ENCODE peak calls at places on chromosomes 3 and 15, in ten cellular contexts. A is dorsolateral prefrontal cortex, H is GM10248, Q is tibial artery, D is neural progenitor cell, Y is fibroblast of mammary gland, X is stomach, V is HFFc6, W is ascending aorta, I is left ventricle myocardium inferior. G is an unnamed sample.

GRCh38 chr15:88894819-88895767 is at the start of gene HAPLN3:
- DNase-seq in A (no peak), H (peak; percentile 67), Q (peak; percentile 82), D (peak; percentile 51), Y (peak; percentile 36), X (peak; percentile 49), V (no peak), W (no peak), I (no peak), G (no peak)

GRCh38 chr3:12553921-12554391 is 2.9 kb upstream of the MKRN2 start:
- DNase-seq in A (no peak), H (no peak), Q (no peak), D (peak; percentile 24), Y (no peak), X (no peak), V (peak; percentile 31), W (no peak), I (no peak), G (no peak)

GRCh38 chr15:63593705-63594671 is 3.2 kb upstream of the FBXL22 start:
- DNase-seq in A (no peak), H (no peak), Q (no peak), D (no peak), Y (peak; percentile 28), X (no peak), V (no peak), W (no peak), I (no peak), G (no peak)

GRCh38 chr15:77122576-77122975 is 51.7 kb upstream of the TSPAN3 start:
- DNase-seq in A (no peak), H (no peak), Q (no peak), D (no peak), Y (no peak), X (no peak), V (no peak), W (no peak), I (no peak), G (no peak)

GRCh38 chr15:75143738-75144334 is 57.8 kb upstream of the C15orf39 start:
- DNase-seq in A (no peak), H (no peak), Q (no peak), D (no peak), Y (no peak), X (no peak), V (no peak), W (no peak), I (no peak), G (no peak)

GRCh38 chr15:38707802-38708671 is 143.4 kb upstream of the RASGRP1 start:
- DNase-seq in A (peak; percentile 32), H (peak; percentile 52), Q (no peak), D (peak; percentile 71), Y (peak; percentile 72), X (peak; percentile 31), V (peak; percentile 71), W (no peak), I (no peak), G (no peak)

GRCh38 chr15:61724276-61724939 is 335.8 kb downstream of the VPS13C start:
- DNase-seq in A (no peak), H (no peak), Q (no peak), D (no peak), Y (no peak), X (no peak), V (no peak), W (no peak), I (no peak), G (no peak)

GRCh38 chr3:176375519-176375918 is 821.8 kb downstream of the TBL1XR1 start:
- DNase-seq in A (no peak), H (no peak), Q (no peak), D (no peak), Y (no peak), X (no peak), V (no peak), W (no peak), I (no peak), G (no peak)

GRCh38 chr15:29952245-29952644 is 130.0 kb upstream of the TJP1 start:
- DNase-seq in A (peak; percentile 79), H (no peak), Q (no peak), D (peak; percentile 40), Y (no peak), X (no peak), V (no peak), W (no peak), I (no peak), G (no peak)

GRCh38 chr15:101162701-101163483 is 89.0 kb downstream of the CHSY1 start:
- DNase-seq in A (peak; percentile 67), H (no peak), Q (no peak), D (no peak), Y (no peak), X (no peak), V (no peak), W (no peak), I (peak; percentile 86), G (no peak)

GRCh38 chr3:54986294-54986693 is 58.4 kb upstream of the LRTM1 start:
- DNase-seq in A (no peak), H (no peak), Q (no peak), D (no peak), Y (no peak), X (no peak), V (no peak), W (no peak), I (no peak), G (no peak)

GRCh38 chr3:50617096-50617791 is at the start of gene MAPKAPK3:
- DNase-seq in A (no peak), H (no peak), Q (peak; percentile 81), D (peak; percentile 75), Y (no peak), X (peak; percentile 57), V (no peak), W (no peak), I (peak; percentile 59), G (no peak)

GRCh38 chr15:67946701-67947100 is 106.9 kb upstream of the RNU6-1 start:
- DNase-seq in A (no peak), H (no peak), Q (no peak), D (no peak), Y (no peak), X (no peak), V (no peak), W (no peak), I (no peak), G (no peak)

GRCh38 chr3:10702961-10703740 is 112.9 kb upstream of the SLC6A11 start:
- DNase-seq in A (peak; percentile 79), H (no peak), Q (no peak), D (peak; percentile 88), Y (no peak), X (no peak), V (no peak), W (no peak), I (no peak), G (no peak)

GRCh38 chr15:55588818-55589122 is 625 bp upstream of the PYGO1 start:
- DNase-seq in A (no peak), H (no peak), Q (no peak), D (no peak), Y (no peak), X (no peak), V (no peak), W (no peak), I (no peak), G (no peak)

GRCh38 chr3:74630602-74631001 is 16.1 kb upstream of the CNTN3 start:
- DNase-seq in A (no peak), H (no peak), Q (no peak), D (no peak), Y (peak; percentile 65), X (no peak), V (peak; percentile 65), W (no peak), I (no peak), G (no peak)
- TF ChIP-seq CTCF in A (peak; percentile 59), H (no peak), Q (no peak), D (peak; percentile 34), Y (peak; percentile 58), X (no peak), V (peak; percentile 82), W (peak; percentile 69), I (peak; percentile 39), G (no peak)

DNA sequence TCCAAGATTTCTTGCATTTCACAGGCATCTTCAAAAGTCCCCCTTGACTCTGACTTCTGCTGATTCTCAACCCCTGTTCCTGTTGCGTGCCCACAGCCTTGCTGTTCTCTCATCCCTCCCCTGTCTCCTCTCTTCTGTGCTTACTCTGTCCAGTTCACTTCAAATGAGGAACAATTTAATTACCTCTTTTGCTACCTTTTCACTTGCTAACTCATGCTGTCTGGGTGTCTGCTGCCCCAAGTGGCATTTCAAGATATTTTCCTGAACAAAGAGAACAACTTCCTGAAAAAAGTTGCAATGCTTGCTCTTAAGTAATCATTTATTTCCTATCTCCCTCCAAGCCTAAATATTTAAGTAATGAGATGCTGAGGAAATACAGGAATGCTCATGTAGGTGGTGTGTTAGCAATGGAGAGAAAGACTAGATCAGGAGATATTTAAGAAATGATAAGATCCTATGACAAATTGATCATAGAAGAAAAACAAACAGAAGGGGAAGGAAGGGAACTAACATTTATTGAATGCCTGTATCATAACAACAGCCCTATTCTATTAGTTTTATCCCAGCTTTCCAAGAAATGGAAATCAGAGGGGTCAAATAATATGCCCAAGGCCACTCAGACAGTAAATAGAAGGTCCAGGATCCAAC is 42.2 kb downstream of the SV2B start:
- DNase-seq in A (no peak), H (peak; percentile 26), Q (no peak), D (peak; percentile 22), Y (peak; percentile 1), X (no peak), V (no peak), W (no peak), I (no peak), G (no peak)
- TF ChIP-seq CTCF in A (peak; percentile 44), H (peak; percentile 63), Q (no peak), D (peak; percentile 65), Y (peak; percentile 27), X (no peak), V (peak; percentile 42), W (no peak), I (peak; percentile 55), G (peak; percentile 72)

DNA sequence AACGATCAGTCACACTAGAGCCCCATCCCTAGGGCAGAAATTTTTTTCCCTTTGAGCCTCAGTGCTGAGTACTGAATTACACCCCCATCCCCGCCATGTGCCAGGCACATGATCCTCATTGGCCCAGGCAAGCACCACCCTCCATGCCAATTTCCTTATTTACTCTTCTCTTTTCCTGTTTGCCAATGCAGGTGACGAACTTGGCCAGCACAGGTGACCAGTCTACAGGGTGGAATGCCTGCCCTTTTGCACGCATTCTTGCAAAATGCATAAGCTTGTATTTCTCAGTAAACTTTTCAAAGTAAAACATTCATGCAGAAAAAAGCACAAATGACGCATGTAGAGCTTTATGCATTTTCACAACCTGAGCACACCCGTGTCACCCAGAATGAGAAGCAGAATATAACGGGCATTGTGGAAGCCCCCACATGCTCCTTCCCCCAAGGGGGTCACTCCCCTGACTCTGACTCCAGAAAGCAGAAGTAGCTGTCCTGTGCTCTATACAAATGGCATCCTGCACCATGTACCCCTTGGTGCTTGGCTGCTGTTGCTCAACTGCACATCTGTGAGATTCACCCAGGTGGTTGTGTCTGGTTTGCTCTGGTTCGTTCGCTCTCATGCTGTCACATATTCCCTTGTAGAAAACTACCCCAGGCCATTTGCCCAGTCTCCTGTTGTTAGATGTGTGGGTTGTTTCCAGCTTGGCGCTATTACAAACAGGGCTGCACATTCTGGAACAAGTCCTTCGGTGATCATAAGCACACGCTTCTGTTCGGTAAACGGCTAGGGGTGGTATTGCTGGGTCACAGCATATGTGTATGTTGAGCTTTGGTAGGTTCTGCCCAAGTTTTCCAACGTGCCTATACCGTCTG is 65.8 kb upstream of the SLC6A6 start:
- DNase-seq in A (no peak), H (no peak), Q (no peak), D (no peak), Y (no peak), X (peak; percentile 90), V (no peak), W (no peak), I (no peak), G (no peak)
- TF ChIP-seq CTCF in A (no peak), H (no peak), Q (no peak), D (no peak), Y (no peak), X (no peak), V (no peak), W (no peak), I (no peak), G (no peak)

GRCh38 chr3:32778389-32778788 is 39.4 kb upstream of the TRIM71 start:
- DNase-seq in A (no peak), H (no peak), Q (no peak), D (no peak), Y (no peak), X (no peak), V (no peak), W (no peak), I (no peak), G (no peak)
- TF ChIP-seq CTCF in A (no peak), H (no peak), Q (no peak), D (no peak), Y (no peak), X (no peak), V (peak; percentile 8), W (no peak), I (no peak), G (no peak)

G was measured in CD14-positive monocyte.